ENCODE peak calls at places on chromosomes 13 and 19, in ten cellular contexts. One of them, this sample, is unnamed.

GRCh38 chr19:11091343-11092153 is 2.3 kb downstream of the LDLR start:
- DNase-seq in T1000: peak; percentile 56
- DNase-seq in activated T-helper 1 cell treated with anti-CD3 and anti-CD28 coated beads, Interleukin-12 subunit alpha, Interleukin-12 subunit beta, Interleukin-2, Interleukin-4 antibody, amounts not matched to agents 30 ng/mL and 10 ng/mL and 1 ng/mL, durations not matched to agents 14 hours and 24 hours and 36 hours: peak; percentile 65
- DNase-seq in stimulated activated CD4-positive, alpha-beta T cell treated with anti-CD3 and anti-CD28 coated beads, Interleukin-1b, Interleukin-23, amount 100 ng/mL, for 1 hour: peak; percentile 23
- DNase-seq in cardiac muscle cell: peak; percentile 97
- DNase-seq in CD4-positive, CD25-positive, alpha-beta regulatory T cell: peak; percentile 67
- DNase-seq in GM23338: peak; percentile 56
- DNase-seq in A549: peak; percentile 50
- DNase-seq in stimulated activated CD8-positive, alpha-beta memory T cell treated with anti-CD3 and anti-CD28 coated beads, Interleukin-7, amount 100 ng/mL, for 48 hours: no peak
- DNase-seq in ACHN: peak; percentile 79
- DNase-seq in this sample: no peak

GRCh38 chr13:36549771-36550170 is 117.5 kb downstream of the CCNA1 start:
- DNase-seq in stimulated activated CD4-positive, alpha-beta T cell treated with anti-CD3 and anti-CD28 coated beads, Interleukin-1b, Interleukin-23, amount 100 ng/mL, for 1 hour: no peak
- DNase-seq in CD4-positive, CD25-positive, alpha-beta regulatory T cell: no peak
- DNase-seq in T1000: no peak
- DNase-seq in cardiac muscle cell: peak; percentile 27
- DNase-seq in GM23338: peak; percentile 31
- DNase-seq in stimulated activated CD8-positive, alpha-beta memory T cell treated with anti-CD3 and anti-CD28 coated beads, Interleukin-7, amount 100 ng/mL, for 48 hours: no peak
- DNase-seq in activated T-helper 1 cell treated with anti-CD3 and anti-CD28 coated beads, Interleukin-12 subunit alpha, Interleukin-12 subunit beta, Interleukin-2, Interleukin-4 antibody, amounts not matched to agents 30 ng/mL and 10 ng/mL and 1 ng/mL, durations not matched to agents 14 hours and 24 hours and 36 hours: no peak
- DNase-seq in ACHN: no peak
- DNase-seq in A549: no peak
- DNase-seq in this sample: no peak

GRCh38 chr19:20611866-20612265 is 46.3 kb upstream of the ZNF737 start:
- DNase-seq in ACHN: no peak
- DNase-seq in activated T-helper 1 cell treated with anti-CD3 and anti-CD28 coated beads, Interleukin-12 subunit alpha, Interleukin-12 subunit beta, Interleukin-2, Interleukin-4 antibody, amounts not matched to agents 30 ng/mL and 10 ng/mL and 1 ng/mL, durations not matched to agents 14 hours and 24 hours and 36 hours: no peak
- DNase-seq in GM23338: no peak
- DNase-seq in cardiac muscle cell: no peak
- DNase-seq in T1000: no peak
- DNase-seq in stimulated activated CD8-positive, alpha-beta memory T cell treated with anti-CD3 and anti-CD28 coated beads, Interleukin-7, amount 100 ng/mL, for 48 hours: no peak
- DNase-seq in stimulated activated CD4-positive, alpha-beta T cell treated with anti-CD3 and anti-CD28 coated beads, Interleukin-1b, Interleukin-23, amount 100 ng/mL, for 1 hour: no peak
- DNase-seq in CD4-positive, CD25-positive, alpha-beta regulatory T cell: no peak
- DNase-seq in A549: no peak
- DNase-seq in this sample: no peak

GRCh38 chr13:67258482-67258881 is 28.3 kb upstream of the PCDH9 start:
- DNase-seq in ACHN: no peak
- DNase-seq in GM23338: peak; percentile 78
- DNase-seq in T1000: no peak
- DNase-seq in cardiac muscle cell: peak; percentile 17
- DNase-seq in stimulated activated CD4-positive, alpha-beta T cell treated with anti-CD3 and anti-CD28 coated beads, Interleukin-1b, Interleukin-23, amount 100 ng/mL, for 1 hour: no peak
- DNase-seq in stimulated activated CD8-positive, alpha-beta memory T cell treated with anti-CD3 and anti-CD28 coated beads, Interleukin-7, amount 100 ng/mL, for 48 hours: no peak
- DNase-seq in activated T-helper 1 cell treated with anti-CD3 and anti-CD28 coated beads, Interleukin-12 subunit alpha, Interleukin-12 subunit beta, Interleukin-2, Interleukin-4 antibody, amounts not matched to agents 30 ng/mL and 10 ng/mL and 1 ng/mL, durations not matched to agents 14 hours and 24 hours and 36 hours: no peak
- DNase-seq in A549: no peak
- DNase-seq in CD4-positive, CD25-positive, alpha-beta regulatory T cell: no peak
- DNase-seq in this sample: no peak

GRCh38 chr13:84439108-84439507 is 556.8 kb upstream of the SLITRK1 start:
- DNase-seq in A549: no peak
- DNase-seq in CD4-positive, CD25-positive, alpha-beta regulatory T cell: no peak
- DNase-seq in ACHN: no peak
- DNase-seq in GM23338: no peak
- DNase-seq in T1000: no peak
- DNase-seq in stimulated activated CD4-positive, alpha-beta T cell treated with anti-CD3 and anti-CD28 coated beads, Interleukin-1b, Interleukin-23, amount 100 ng/mL, for 1 hour: no peak
- DNase-seq in activated T-helper 1 cell treated with anti-CD3 and anti-CD28 coated beads, Interleukin-12 subunit alpha, Interleukin-12 subunit beta, Interleukin-2, Interleukin-4 antibody, amounts not matched to agents 30 ng/mL and 10 ng/mL and 1 ng/mL, durations not matched to agents 14 hours and 24 hours and 36 hours: no peak
- DNase-seq in cardiac muscle cell: peak; percentile 32
- DNase-seq in stimulated activated CD8-positive, alpha-beta memory T cell treated with anti-CD3 and anti-CD28 coated beads, Interleukin-7, amount 100 ng/mL, for 48 hours: no peak
- DNase-seq in this sample: no peak

GRCh38 chr13:33633701-33634525 is 184.0 kb upstream of the RFC3 start:
- DNase-seq in stimulated activated CD8-positive, alpha-beta memory T cell treated with anti-CD3 and anti-CD28 coated beads, Interleukin-7, amount 100 ng/mL, for 48 hours: no peak
- DNase-seq in ACHN: no peak
- DNase-seq in A549: no peak
- DNase-seq in activated T-helper 1 cell treated with anti-CD3 and anti-CD28 coated beads, Interleukin-12 subunit alpha, Interleukin-12 subunit beta, Interleukin-2, Interleukin-4 antibody, amounts not matched to agents 30 ng/mL and 10 ng/mL and 1 ng/mL, durations not matched to agents 14 hours and 24 hours and 36 hours: no peak
- DNase-seq in T1000: no peak
- DNase-seq in GM23338: no peak
- DNase-seq in cardiac muscle cell: peak; percentile 42
- DNase-seq in CD4-positive, CD25-positive, alpha-beta regulatory T cell: no peak
- DNase-seq in stimulated activated CD4-positive, alpha-beta T cell treated with anti-CD3 and anti-CD28 coated beads, Interleukin-1b, Interleukin-23, amount 100 ng/mL, for 1 hour: no peak
- DNase-seq in this sample: no peak

GRCh38 chr19:49690656-49691242 is at the start of gene CPT1C:
- DNase-seq in cardiac muscle cell: peak; percentile 83
- DNase-seq in GM23338: peak; percentile 97
- DNase-seq in activated T-helper 1 cell treated with anti-CD3 and anti-CD28 coated beads, Interleukin-12 subunit alpha, Interleukin-12 subunit beta, Interleukin-2, Interleukin-4 antibody, amounts not matched to agents 30 ng/mL and 10 ng/mL and 1 ng/mL, durations not matched to agents 14 hours and 24 hours and 36 hours: no peak
- DNase-seq in stimulated activated CD8-positive, alpha-beta memory T cell treated with anti-CD3 and anti-CD28 coated beads, Interleukin-7, amount 100 ng/mL, for 48 hours: no peak
- DNase-seq in stimulated activated CD4-positive, alpha-beta T cell treated with anti-CD3 and anti-CD28 coated beads, Interleukin-1b, Interleukin-23, amount 100 ng/mL, for 1 hour: no peak
- DNase-seq in ACHN: no peak
- DNase-seq in CD4-positive, CD25-positive, alpha-beta regulatory T cell: peak; percentile 63
- DNase-seq in A549: no peak
- DNase-seq in T1000: peak; percentile 64
- DNase-seq in this sample: peak; percentile 93

GRCh38 chr19:57105976-57106610 is 13.7 kb upstream of the USP29 start:
- DNase-seq in T1000: no peak
- DNase-seq in cardiac muscle cell: no peak
- DNase-seq in stimulated activated CD4-positive, alpha-beta T cell treated with anti-CD3 and anti-CD28 coated beads, Interleukin-1b, Interleukin-23, amount 100 ng/mL, for 1 hour: no peak
- DNase-seq in ACHN: no peak
- DNase-seq in CD4-positive, CD25-positive, alpha-beta regulatory T cell: no peak
- DNase-seq in GM23338: peak; percentile 21
- DNase-seq in stimulated activated CD8-positive, alpha-beta memory T cell treated with anti-CD3 and anti-CD28 coated beads, Interleukin-7, amount 100 ng/mL, for 48 hours: no peak
- DNase-seq in A549: no peak
- DNase-seq in activated T-helper 1 cell treated with anti-CD3 and anti-CD28 coated beads, Interleukin-12 subunit alpha, Interleukin-12 subunit beta, Interleukin-2, Interleukin-4 antibody, amounts not matched to agents 30 ng/mL and 10 ng/mL and 1 ng/mL, durations not matched to agents 14 hours and 24 hours and 36 hours: no peak
- DNase-seq in this sample: no peak

GRCh38 chr13:21583496-21583895 is 20.5 kb downstream of the MICU2 start:
- DNase-seq in activated T-helper 1 cell treated with anti-CD3 and anti-CD28 coated beads, Interleukin-12 subunit alpha, Interleukin-12 subunit beta, Interleukin-2, Interleukin-4 antibody, amounts not matched to agents 30 ng/mL and 10 ng/mL and 1 ng/mL, durations not matched to agents 14 hours and 24 hours and 36 hours: no peak
- DNase-seq in stimulated activated CD8-positive, alpha-beta memory T cell treated with anti-CD3 and anti-CD28 coated beads, Interleukin-7, amount 100 ng/mL, for 48 hours: no peak
- DNase-seq in GM23338: peak; percentile 78
- DNase-seq in stimulated activated CD4-positive, alpha-beta T cell treated with anti-CD3 and anti-CD28 coated beads, Interleukin-1b, Interleukin-23, amount 100 ng/mL, for 1 hour: no peak
- DNase-seq in ACHN: no peak
- DNase-seq in T1000: peak; percentile 15
- DNase-seq in A549: no peak
- DNase-seq in CD4-positive, CD25-positive, alpha-beta regulatory T cell: no peak
- DNase-seq in cardiac muscle cell: peak; percentile 76
- DNase-seq in this sample: peak; percentile 20

GRCh38 chr19:48393559-48394330 is at the start of gene GRIN2D:
- DNase-seq in stimulated activated CD8-positive, alpha-beta memory T cell treated with anti-CD3 and anti-CD28 coated beads, Interleukin-7, amount 100 ng/mL, for 48 hours: no peak
- DNase-seq in cardiac muscle cell: peak; percentile 47
- DNase-seq in CD4-positive, CD25-positive, alpha-beta regulatory T cell: no peak
- DNase-seq in T1000: no peak
- DNase-seq in GM23338: peak; percentile 65
- DNase-seq in ACHN: peak; percentile 24
- DNase-seq in activated T-helper 1 cell treated with anti-CD3 and anti-CD28 coated beads, Interleukin-12 subunit alpha, Interleukin-12 subunit beta, Interleukin-2, Interleukin-4 antibody, amounts not matched to agents 30 ng/mL and 10 ng/mL and 1 ng/mL, durations not matched to agents 14 hours and 24 hours and 36 hours: no peak
- DNase-seq in stimulated activated CD4-positive, alpha-beta T cell treated with anti-CD3 and anti-CD28 coated beads, Interleukin-1b, Interleukin-23, amount 100 ng/mL, for 1 hour: no peak
- DNase-seq in A549: no peak
- DNase-seq in this sample: peak; percentile 52

GRCh38 chr13:20497376-20497775 is 28.3 kb downstream of the CRYL1 start:
- DNase-seq in A549: no peak
- DNase-seq in ACHN: no peak
- DNase-seq in cardiac muscle cell: no peak
- DNase-seq in stimulated activated CD4-positive, alpha-beta T cell treated with anti-CD3 and anti-CD28 coated beads, Interleukin-1b, Interleukin-23, amount 100 ng/mL, for 1 hour: no peak
- DNase-seq in GM23338: no peak
- DNase-seq in activated T-helper 1 cell treated with anti-CD3 and anti-CD28 coated beads, Interleukin-12 subunit alpha, Interleukin-12 subunit beta, Interleukin-2, Interleukin-4 antibody, amounts not matched to agents 30 ng/mL and 10 ng/mL and 1 ng/mL, durations not matched to agents 14 hours and 24 hours and 36 hours: no peak
- DNase-seq in stimulated activated CD8-positive, alpha-beta memory T cell treated with anti-CD3 and anti-CD28 coated beads, Interleukin-7, amount 100 ng/mL, for 48 hours: no peak
- DNase-seq in CD4-positive, CD25-positive, alpha-beta regulatory T cell: no peak
- DNase-seq in T1000: no peak
- DNase-seq in this sample: no peak

GRCh38 chr19:14507704-14508246 is 10.4 kb downstream of the DNAJB1 start:
- DNase-seq in ACHN: no peak
- DNase-seq in T1000: peak; percentile 45
- DNase-seq in GM23338: no peak
- DNase-seq in CD4-positive, CD25-positive, alpha-beta regulatory T cell: no peak
- DNase-seq in A549: no peak
- DNase-seq in activated T-helper 1 cell treated with anti-CD3 and anti-CD28 coated beads, Interleukin-12 subunit alpha, Interleukin-12 subunit beta, Interleukin-2, Interleukin-4 antibody, amounts not matched to agents 30 ng/mL and 10 ng/mL and 1 ng/mL, durations not matched to agents 14 hours and 24 hours and 36 hours: no peak
- DNase-seq in stimulated activated CD4-positive, alpha-beta T cell treated with anti-CD3 and anti-CD28 coated beads, Interleukin-1b, Interleukin-23, amount 100 ng/mL, for 1 hour: no peak
- DNase-seq in cardiac muscle cell: peak; percentile 61
- DNase-seq in stimulated activated CD8-positive, alpha-beta memory T cell treated with anti-CD3 and anti-CD28 coated beads, Interleukin-7, amount 100 ng/mL, for 48 hours: no peak
- DNase-seq in this sample: no peak

GRCh38 chr13:74046461-74046860 is 87.7 kb downstream of the KLF12 start:
- DNase-seq in A549: no peak
- DNase-seq in GM23338: no peak
- DNase-seq in ACHN: no peak
- DNase-seq in CD4-positive, CD25-positive, alpha-beta regulatory T cell: no peak
- DNase-seq in cardiac muscle cell: no peak
- DNase-seq in activated T-helper 1 cell treated with anti-CD3 and anti-CD28 coated beads, Interleukin-12 subunit alpha, Interleukin-12 subunit beta, Interleukin-2, Interleukin-4 antibody, amounts not matched to agents 30 ng/mL and 10 ng/mL and 1 ng/mL, durations not matched to agents 14 hours and 24 hours and 36 hours: no peak
- DNase-seq in stimulated activated CD8-positive, alpha-beta memory T cell treated with anti-CD3 and anti-CD28 coated beads, Interleukin-7, amount 100 ng/mL, for 48 hours: no peak
- DNase-seq in stimulated activated CD4-positive, alpha-beta T cell treated with anti-CD3 and anti-CD28 coated beads, Interleukin-1b, Interleukin-23, amount 100 ng/mL, for 1 hour: no peak
- DNase-seq in T1000: no peak
- DNase-seq in this sample: no peak